ENCODE peak calls at places on chromosomes 7 and 10, in four cellular contexts. Y is mesendoderm, W is tibial nerve, F is ovary. L is an unnamed sample.

GRCh38 chr7:151404216-151405011 is 5.4 kb downstream of the WDR86 start:
- DNase-seq in Y (no peak), W (peak; percentile 66), F (peak; percentile 70), L (no peak)

GRCh38 chr10:80182986-80183385 is 22.4 kb downstream of the ANXA11 start:
- DNase-seq in W (no peak), Y (no peak), F (no peak), L (no peak)

GRCh38 chr10:131729938-131730660 is 170.7 kb upstream of the PPP2R2D start:
- DNase-seq in F (no peak), Y (no peak), W (no peak), L (no peak)

GRCh38 chr10:86291616-86292340 is 74.8 kb downstream of the GRID1 start:
- DNase-seq in Y (peak; percentile 35), F (peak; percentile 2), W (no peak), L (no peak)

GRCh38 chr7:82631998-82632397 is 188.4 kb upstream of the CACNA2D1 start:
- DNase-seq in Y (no peak), F (no peak), W (no peak), L (no peak)

GRCh38 chr7:134852626-134853025 is 73.2 kb downstream of the CALD1 start:
- DNase-seq in F (no peak), W (no peak), Y (no peak), L (no peak)

GRCh38 chr10:99785646-99786045 is 3.2 kb downstream of the ABCC2 start:
- DNase-seq in F (no peak), Y (peak; percentile 87), W (no peak), L (no peak)

GRCh38 chr7:40987571-40987970 is 715.3 kb downstream of the INHBA start:
- DNase-seq in F (no peak), W (no peak), Y (no peak), L (no peak)

GRCh38 chr7:159030490-159031134 is 114.1 kb downstream of the VIPR2 start:
- DNase-seq in F (peak; percentile 81), W (no peak), Y (peak; percentile 75), L (peak; percentile 60)

GRCh38 chr7:134454277-134454676 is 4.6 kb downstream of the AKR1B1 start:
- DNase-seq in Y (no peak), W (no peak), F (no peak), L (no peak)

GRCh38 chr10:87585565-87586514 is 73.8 kb upstream of the PAPSS2 start:
- DNase-seq in W (no peak), F (no peak), Y (no peak), L (no peak)

GRCh38 chr7:102319671-102320070 is 33.0 kb downstream of the SH2B2 start:
- DNase-seq in F (no peak), Y (no peak), W (no peak), L (no peak)

GRCh38 chr7:102320181-102320580 is 33.5 kb downstream of the SH2B2 start:
- DNase-seq in Y (no peak), F (no peak), W (peak; percentile 5), L (no peak)

GRCh38 chr7:102320601-102321350 is 34.1 kb downstream of the SH2B2 start:
- DNase-seq in Y (no peak), F (no peak), W (no peak), L (no peak)

GRCh38 chr7:102322202-102322715 is 34.0 kb downstream of the SPDYE6 start:
- DNase-seq in Y (no peak), F (no peak), W (peak; percentile 3), L (no peak)

DNA sequence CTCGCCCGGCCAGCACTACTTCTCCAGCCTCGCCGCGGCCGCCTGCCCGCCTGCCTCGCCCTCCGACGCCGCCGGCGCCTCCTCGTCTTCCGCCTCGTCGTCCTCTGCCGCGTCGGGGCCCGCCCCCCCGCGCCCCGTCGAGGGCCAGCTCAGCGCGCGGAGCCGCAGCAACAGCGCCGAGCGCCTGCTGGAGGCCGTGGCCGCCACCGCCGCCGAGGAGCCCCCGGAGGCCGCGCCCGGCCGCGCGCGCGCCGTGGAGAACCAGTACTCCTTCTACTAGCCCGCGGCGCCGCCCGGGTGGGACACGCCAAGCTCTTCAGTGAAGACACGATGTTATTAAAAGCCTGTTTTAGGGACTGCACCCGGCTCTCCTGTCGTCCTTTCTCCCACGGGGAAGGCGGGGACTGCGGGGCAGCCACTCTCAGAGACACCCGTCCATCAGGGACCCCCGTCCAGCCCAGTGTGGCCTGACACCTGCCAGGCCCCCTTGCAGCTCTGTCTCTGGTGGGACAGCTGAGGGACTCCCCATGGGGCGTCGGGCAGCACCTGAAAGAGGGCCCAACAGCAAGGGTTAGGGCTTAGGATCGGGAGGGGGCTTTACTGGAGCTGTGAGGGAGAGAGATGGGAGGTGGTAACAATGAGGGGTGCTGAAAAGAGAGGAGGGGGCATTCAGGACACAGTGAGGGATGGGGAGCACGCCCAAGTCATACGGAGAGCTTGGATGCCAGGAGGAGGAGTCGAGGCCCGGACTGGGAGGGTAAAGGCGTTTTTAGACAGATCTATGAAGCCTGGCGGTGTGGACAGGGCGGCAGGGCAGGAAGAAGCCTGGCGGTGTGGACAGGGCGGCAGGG is 34.7 kb downstream of the SPDYE6 start:
- DNase-seq in W (peak; percentile 6), F (no peak), Y (peak; percentile 72), L (peak; percentile 30)
- H3K4me3 ChIP-seq in W (no peak overlapping the region), F (no peak overlapping the region), Y (no peak overlapping the region), L (no peak overlapping the region)

GRCh38 chr7:73882060-73882428 is 21.1 kb downstream of the TMEM270 start:
- DNase-seq in F (no peak), W (no peak), Y (no peak), L (no peak)

GRCh38 chr7:73879977-73880681 is 19.2 kb downstream of the TMEM270 start:
- DNase-seq in Y (peak; percentile 41), W (no peak), F (no peak), L (no peak)

GRCh38 chr7:73880755-73881328 is 19.9 kb downstream of the TMEM270 start:
- DNase-seq in F (no peak), W (no peak), Y (no peak), L (no peak)

GRCh38 chr7:73885433-73885974 is 24.5 kb downstream of the TMEM270 start:
- DNase-seq in F (no peak), Y (no peak), W (no peak), L (no peak)

DNA sequence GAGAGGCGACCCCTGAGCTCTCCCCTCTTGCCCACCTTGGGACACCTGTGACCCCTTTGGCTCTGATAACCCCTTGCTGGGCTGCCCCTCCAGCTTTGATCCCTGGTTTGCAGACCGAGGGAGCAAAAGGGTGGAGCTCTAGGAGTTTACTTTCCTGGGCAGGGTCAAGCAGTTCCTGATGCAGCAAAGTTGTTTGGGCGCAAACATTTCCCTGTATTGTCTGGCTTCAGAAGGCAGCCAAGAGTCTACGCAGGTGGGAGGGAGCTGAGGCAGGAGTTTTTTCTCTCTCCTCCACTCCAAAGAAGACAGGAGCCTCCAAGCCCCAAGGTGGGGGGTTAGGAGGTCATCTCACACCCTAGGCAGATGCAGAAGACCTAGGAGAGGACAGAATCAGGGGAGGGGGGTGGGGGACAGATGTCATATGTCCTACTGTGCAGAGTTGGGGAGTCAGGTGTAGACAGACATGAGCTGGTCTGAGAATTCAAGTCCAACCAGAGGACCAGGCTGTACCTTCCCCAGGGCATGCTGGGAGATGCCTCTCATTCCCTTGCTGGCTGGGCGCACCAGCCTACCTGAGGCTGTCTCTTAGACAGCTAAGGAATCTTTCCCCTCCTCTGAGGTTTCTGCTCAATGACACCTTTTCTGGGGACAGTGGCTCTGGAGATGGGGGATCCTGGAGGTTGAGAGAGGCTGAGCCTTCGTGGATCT is 20.5 kb downstream of the TMEM270 start:
- DNase-seq in F (no peak), Y (no peak), W (no peak), L (no peak)
- H3K27ac ChIP-seq in F (no peak overlapping the region), Y (no peak overlapping the region), W (no peak overlapping the region), L (peak overlapping the region; percentile 89)

GRCh38 chr10:110375121-110375520 is 70.4 kb upstream of the SMNDC1 start:
- DNase-seq in W (no peak), Y (no peak), F (no peak), L (no peak)
- H3K4me3 ChIP-seq in W (no peak overlapping the region), Y (no peak overlapping the region), F (no peak overlapping the region), L (no peak overlapping the region)

GRCh38 chr10:74167443-74167842 is 16.4 kb downstream of the ADK start:
- DNase-seq in W (no peak), F (no peak), Y (no peak), L (no peak)

GRCh38 chr10:74164641-74165529 is 13.9 kb downstream of the ADK start:
- DNase-seq in F (no peak), Y (no peak), W (no peak), L (no peak)

GRCh38 chr10:74165530-74165901 is 14.5 kb downstream of the ADK start:
- DNase-seq in W (no peak), Y (no peak), F (no peak), L (no peak)

GRCh38 chr10:74163313-74164068 is 12.5 kb downstream of the ADK start:
- DNase-seq in Y (no peak), F (no peak), W (no peak), L (no peak)
- H3K27ac ChIP-seq in Y (no peak overlapping the region), F (no peak overlapping the region), W (no peak overlapping the region), L (no peak overlapping the region)

GRCh38 chr10:69064762-69065328 is 23.1 kb upstream of the SRGN start:
- DNase-seq in W (no peak), F (no peak), Y (no peak), L (no peak)
- H3K4me3 ChIP-seq in W (no peak overlapping the region), F (no peak overlapping the region), Y (no peak overlapping the region), L (no peak overlapping the region)

GRCh38 chr10:60565492-60565891 is 175.8 kb upstream of the ANK3 start:
- DNase-seq in Y (no peak), W (no peak), F (no peak), L (no peak)
- H3K27ac ChIP-seq in Y (no peak overlapping the region), W (no peak overlapping the region), F (no peak overlapping the region), L (no peak overlapping the region)

GRCh38 chr7:27242580-27243339 is at the start of gene EVX1:
- DNase-seq in Y (peak; percentile 89), F (no peak), W (no peak), L (no peak)
- H3K4me3 ChIP-seq in Y (peak within 1 kb of the TSS; percentile 54), F (peak within 1 kb of the TSS; percentile 11), W (peak within 1 kb of the TSS; percentile 21), L (peak within 1 kb of the TSS; percentile 23)

DNA sequence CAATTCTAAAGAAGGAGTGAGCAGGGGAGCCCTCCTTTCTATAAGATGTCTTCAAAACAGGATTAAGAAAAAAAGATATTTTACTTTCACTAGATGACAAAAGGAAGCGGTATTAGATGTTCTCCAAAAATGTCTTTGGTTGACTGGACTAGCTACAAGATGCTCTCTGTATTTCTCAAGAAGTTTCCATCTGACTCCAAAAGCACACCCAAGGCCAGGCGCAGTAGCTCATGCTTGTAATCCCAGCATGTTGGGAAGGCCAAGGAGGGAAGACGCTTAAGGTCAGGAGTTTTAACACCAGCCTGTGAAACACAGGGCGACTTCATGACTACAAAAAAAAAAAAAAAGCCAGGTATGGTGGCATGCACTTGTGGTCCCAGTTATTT is 84.5 kb downstream of the PIP4K2A start:
- DNase-seq in Y (peak; percentile 63), W (no peak), F (no peak), L (no peak)
- H3K27ac ChIP-seq in Y (no peak overlapping the region), W (peak overlapping the region; percentile 78), F (no peak overlapping the region), L (no peak overlapping the region)

L was measured in heart right ventricle.